ENCODE peak calls at places on chromosome 14, in nine cellular contexts. V is Panc1, N is cardiac fibroblast, K is epithelial cell of esophagus, J is pancreas, D is ovary, A is uterus, F is fibroblast of mammary gland, I is MM.1S. P is an unnamed sample.

GRCh38 chr14:22900088-22900799 is 17.2 kb downstream of the REM2 start:
- DNase-seq in V (no peak), N (peak), K (peak), J (no peak), D (no peak), A (no peak), F (peak), I (peak), P (peak)

GRCh38 chr14:90799420-90799819 is 16.8 kb downstream of the TTC7B start:
- DNase-seq in V (no peak), N (no peak), K (no peak), J (no peak), D (no peak), A (no peak), F (no peak), I (no peak), P (no peak)

GRCh38 chr14:30708157-30708556 is 86.0 kb downstream of the SCFD1 start:
- DNase-seq in V (no peak), N (no peak), K (no peak), J (no peak), D (no peak), A (no peak), F (no peak), I (no peak), P (no peak)

GRCh38 chr14:60356921-60357550 is 108.0 kb downstream of the PPM1A start:
- DNase-seq in V (no peak), N (no peak), K (no peak), J (no peak), D (no peak), A (no peak), F (no peak), I (no peak), P (no peak)

GRCh38 chr14:22892488-22892887 is 9.5 kb downstream of the REM2 start:
- DNase-seq in V (no peak), N (no peak), K (no peak), J (no peak), D (no peak), A (no peak), F (no peak), I (no peak), P (no peak)

GRCh38 chr14:79896009-79896408 is 315.3 kb downstream of the DIO2 start:
- DNase-seq in V (no peak), N (peak), K (no peak), J (no peak), D (no peak), A (no peak), F (peak), I (no peak), P (no peak)

GRCh38 chr14:93036652-93037341 is 78.9 kb downstream of the ITPK1 start:
- DNase-seq in V (no peak), N (peak), K (no peak), J (no peak), D (peak), A (no peak), F (peak), I (no peak), P (no peak)

GRCh38 chr14:74035556-74035955 is 16.4 kb downstream of the BBOF1 start:
- DNase-seq in V (no peak), N (peak), K (peak), J (no peak), D (no peak), A (no peak), F (peak), I (no peak), P (no peak)

DNA sequence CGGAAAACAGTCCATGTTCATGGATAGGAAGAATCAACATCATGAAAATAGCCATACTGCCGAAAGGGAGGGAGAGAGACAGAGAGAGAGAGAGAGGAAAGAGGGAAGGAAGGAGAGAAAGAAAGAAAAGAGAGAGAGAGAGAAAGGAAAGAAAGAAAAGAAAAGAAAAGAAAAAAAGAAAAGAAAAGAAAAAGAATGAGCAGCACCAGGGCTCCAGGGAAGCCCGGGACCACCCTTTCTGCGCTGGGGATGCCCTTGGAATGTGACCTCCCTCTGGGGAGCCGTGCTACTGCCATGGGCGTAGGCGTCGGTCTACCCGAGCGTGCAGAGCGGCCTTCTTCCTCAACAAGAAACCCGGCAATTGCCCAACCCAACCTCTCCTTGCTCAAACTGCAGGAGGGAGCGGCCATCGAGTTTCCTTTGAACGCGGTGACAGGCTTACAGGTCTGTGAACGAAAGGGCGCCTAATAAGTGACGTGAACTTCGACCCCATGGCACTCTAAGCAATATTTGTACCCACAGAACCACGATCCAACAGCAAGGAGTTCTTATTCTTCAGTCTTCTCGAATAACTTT is 16.9 kb downstream of the OR6S1 start:
- DNase-seq in V (no peak), N (peak), K (peak), J (no peak), D (peak), A (no peak), F (peak), I (no peak), P (peak)
- H3K4me3 ChIP-seq in V (peak), N (peak), K (peak), J (no peak), D (no peak), A (no peak), F (peak), I (no peak), P (peak)

GRCh38 chr14:68952544-68953535 is 26.3 kb downstream of the ACTN1 start:
- DNase-seq in V (no peak), N (peak), K (no peak), J (no peak), D (peak), A (peak), F (peak), I (peak), P (no peak)

GRCh38 chr14:68949236-68949965 is 29.7 kb downstream of the ACTN1 start:
- DNase-seq in V (no peak), N (no peak), K (peak), J (no peak), D (no peak), A (no peak), F (peak), I (no peak), P (no peak)

GRCh38 chr14:68951800-68952540 is 27.1 kb downstream of the ACTN1 start:
- DNase-seq in V (no peak), N (peak), K (peak), J (no peak), D (no peak), A (no peak), F (no peak), I (no peak), P (no peak)

GRCh38 chr14:68950111-68950510 is 29.0 kb downstream of the ACTN1 start:
- DNase-seq in V (no peak), N (peak), K (peak), J (no peak), D (no peak), A (no peak), F (peak), I (no peak), P (no peak)

DNA sequence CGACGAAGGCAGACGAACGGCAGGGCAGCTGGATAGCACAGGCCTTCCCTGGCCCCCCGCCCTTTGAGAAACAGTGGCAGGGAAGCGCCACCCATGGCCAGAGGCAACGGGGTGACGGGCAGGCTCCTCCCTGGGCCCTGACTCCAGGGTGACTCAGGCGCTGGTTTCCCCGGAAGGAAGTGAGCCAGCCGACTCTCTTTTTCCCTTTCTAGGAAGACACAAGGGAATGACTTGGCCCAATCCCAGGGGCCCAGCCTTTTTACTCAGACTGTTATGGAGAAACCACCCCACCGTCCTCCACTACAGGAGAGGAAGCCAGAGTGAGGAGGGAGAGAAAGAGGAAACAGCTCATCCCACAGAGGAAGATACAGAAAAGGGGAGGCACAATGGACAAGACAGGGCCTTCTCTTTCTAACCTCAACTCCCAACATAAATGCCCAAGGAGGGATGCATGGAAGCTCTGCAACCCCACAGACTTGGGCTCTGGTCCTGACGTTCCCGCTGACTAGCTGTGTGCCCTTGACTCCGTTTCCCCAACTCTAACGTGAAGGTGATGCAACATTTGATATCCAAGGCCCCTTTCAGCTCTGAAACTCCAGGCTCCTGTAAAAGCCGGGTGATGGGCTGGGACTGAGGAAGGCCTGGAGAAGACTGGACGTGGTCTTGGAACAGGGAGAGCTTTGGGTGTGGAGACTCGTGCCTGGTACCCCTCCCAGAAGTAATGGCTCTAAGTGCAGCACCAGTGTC is 27.9 kb downstream of the ACTN1 start:
- DNase-seq in V (peak), N (peak), K (peak), J (no peak), D (peak), A (peak), F (peak), I (no peak), P (peak)
- H3K4me3 ChIP-seq in V (no peak), N (no peak), K (no peak), J (no peak), D (no peak), A (no peak), F (no peak), I (no peak), P (no peak)

DNA sequence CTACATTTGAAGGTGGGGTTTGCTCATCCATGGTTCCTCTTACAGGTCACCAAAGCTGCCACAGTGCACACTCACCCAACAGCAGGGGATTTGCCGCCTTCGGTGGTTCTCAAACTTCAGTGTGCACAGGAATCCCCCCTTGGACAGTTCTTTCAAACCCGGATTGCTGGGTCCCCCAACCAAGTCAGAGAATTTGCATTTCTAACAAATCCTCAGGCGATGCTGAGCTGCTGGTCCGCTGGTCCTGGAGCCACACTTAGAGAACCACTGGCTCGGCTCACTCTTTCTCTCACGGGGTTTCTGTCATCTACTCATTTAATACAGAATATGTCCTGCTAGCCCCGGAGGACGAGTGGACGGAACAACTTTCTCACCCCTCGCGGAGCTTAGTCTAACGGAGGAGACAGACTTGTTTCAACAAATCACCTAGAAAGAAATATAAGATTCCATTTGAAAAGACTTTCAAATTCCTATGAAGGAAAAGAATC is 24.1 kb upstream of the ZFP36L1 start:
- DNase-seq in V (no peak), N (no peak), K (no peak), J (no peak), D (peak), A (no peak), F (no peak), I (no peak), P (no peak)
- H3K4me3 ChIP-seq in V (no peak), N (no peak), K (no peak), J (peak), D (peak), A (peak), F (no peak), I (no peak), P (peak)

GRCh38 chr14:59339526-59339925 is 125.7 kb downstream of the GPR135 start:
- DNase-seq in V (no peak), N (no peak), K (no peak), J (no peak), D (no peak), A (no peak), F (no peak), I (no peak), P (no peak)
- H3K4me3 ChIP-seq in V (no peak), N (no peak), K (no peak), J (no peak), D (no peak), A (no peak), F (no peak), I (no peak), P (no peak)

GRCh38 chr14:96255501-96256366 is at the start of gene BDKRB1:
- DNase-seq in V (no peak), N (peak), K (peak), J (no peak), D (no peak), A (no peak), F (peak), I (no peak), P (no peak)
- H3K4me3 ChIP-seq in V (no peak), N (no peak), K (no peak), J (no peak), D (no peak), A (no peak), F (peak), I (no peak), P (no peak)

DNA sequence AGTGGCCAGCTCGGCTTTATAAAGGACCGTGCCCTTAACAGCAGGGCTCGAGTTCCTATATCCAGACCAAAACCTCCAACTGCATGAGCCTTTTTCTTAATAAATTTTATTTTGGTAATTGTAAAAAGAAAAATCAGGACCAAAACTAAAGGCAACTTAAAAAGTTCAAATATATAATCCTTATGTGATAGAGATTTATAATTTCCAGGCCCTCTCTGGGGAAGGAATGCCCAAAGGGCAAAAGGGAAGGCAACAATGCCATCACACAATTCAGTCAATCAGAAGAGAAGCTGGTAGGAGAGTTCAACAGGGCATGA is 401 bp upstream of the IPO4 start:
- DNase-seq in V (no peak), N (no peak), K (no peak), J (no peak), D (no peak), A (no peak), F (no peak), I (no peak), P (no peak)
- H3K4me3 ChIP-seq in V (peak), N (no peak), K (peak), J (no peak), D (no peak), A (peak), F (no peak), I (no peak), P (peak)